ENCODE peak calls at places on chromosomes 1 and 21, in ten cellular contexts. E is epithelial cell of esophagus; C is activated CD8-positive, alpha-beta memory T cell treated with anti-CD3 and anti-CD28 coated beads for 24 hours; I is adrenal gland; H is GM12891; R is heart right ventricle; M is activated gamma-delta T cell treated with anti-CD3 and anti-CD28 coated beads, Interleukin-2, amount 50 U/mL, for 16 hours; N is mesenteric fat pad; T is fibroblast of pulmonary artery; X is NCI-H2081. A is an unnamed sample.

GRCh38 chr1:214281902-214282695 is 1.1 kb downstream of the SMYD2 start:
- DNase-seq in T (peak), X (peak), R (peak), I (peak), C (no peak), M (no peak), E (peak), N (no peak), H (no peak), A (peak)

GRCh38 chr21:21682172-21682571 is 684.0 kb downstream of the NCAM2 start:
- DNase-seq in M (no peak), H (no peak), X (no peak), I (no peak), E (no peak), C (no peak), N (no peak), R (no peak), T (peak), A (peak)

GRCh38 chr1:147337040-147337439 is 94.6 kb downstream of the CHD1L start:
- DNase-seq in E (no peak), N (no peak), X (no peak), H (no peak), T (no peak), I (no peak), C (no peak), R (no peak), M (no peak), A (no peak)

GRCh38 chr1:240506176-240506575 is 105.8 kb downstream of the GREM2 start:
- DNase-seq in H (no peak), T (no peak), N (no peak), M (no peak), I (no peak), X (no peak), R (no peak), E (no peak), C (no peak), A (no peak)

GRCh38 chr1:173413271-173413707 is 63.8 kb upstream of the PRDX6 start:
- DNase-seq in H (no peak), M (no peak), T (no peak), C (no peak), X (no peak), N (no peak), E (no peak), I (no peak), R (no peak), A (no peak)

GRCh38 chr21:29849735-29850176 is 90.0 kb downstream of the GRIK1 start:
- DNase-seq in M (no peak), T (peak), X (peak), I (peak), H (peak), E (peak), C (peak), R (peak), N (no peak), A (peak)

GRCh38 chr21:42499430-42500106 is 3.5 kb upstream of the RSPH1 start:
- DNase-seq in R (no peak), N (no peak), I (no peak), M (no peak), T (no peak), C (peak), X (no peak), E (no peak), H (no peak), A (no peak)

GRCh38 chr1:244029137-244029536 is 21.9 kb upstream of the ZBTB18 start:
- DNase-seq in I (no peak), M (no peak), R (no peak), X (no peak), N (no peak), C (no peak), E (no peak), T (no peak), H (no peak), A (no peak)

GRCh38 chr1:221078260-221078965 is 199.2 kb downstream of the HLX start:
- DNase-seq in M (no peak), T (peak), I (no peak), C (no peak), H (no peak), X (no peak), E (no peak), R (no peak), N (no peak), A (no peak)

A was measured in HTR-8/SVneo.